ENCODE peak calls at places on chromosome 3, in five cellular contexts. One of them, this sample, is unnamed.

GRCh38 chr3:180036678-180037455 is at the start of gene PEX5L:
- DNase-seq in K562: no peak
- DNase-seq in HCT116: no peak
- DNase-seq in GM12878: no peak
- DNase-seq in HepG2: peak; percentile 2
- DNase-seq in this sample: peak; percentile 33

GRCh38 chr3:108862865-108863798 is 40.5 kb downstream of the TRAT1 start:
- DNase-seq in K562: no peak
- DNase-seq in HCT116: peak; percentile 81
- DNase-seq in GM12878: no peak
- DNase-seq in HepG2: no peak
- DNase-seq in this sample: no peak

GRCh38 chr3:19147905-19148767 is at the start of gene KCNH8:
- DNase-seq in K562: peak; percentile 19
- DNase-seq in HCT116: no peak
- DNase-seq in GM12878: no peak
- DNase-seq in HepG2: no peak
- DNase-seq in this sample: peak; percentile 68

GRCh38 chr3:187550446-187550845 is 119.7 kb downstream of the SST start:
- DNase-seq in K562: no peak
- DNase-seq in HCT116: no peak
- DNase-seq in GM12878: no peak
- DNase-seq in HepG2: no peak
- DNase-seq in this sample: no peak

GRCh38 chr3:170429050-170429449 is 10.4 kb downstream of the CLDN11 start:
- DNase-seq in K562: no peak
- DNase-seq in HCT116: peak; percentile 12
- DNase-seq in GM12878: no peak
- DNase-seq in HepG2: peak; percentile 74
- DNase-seq in this sample: no peak

GRCh38 chr3:98855811-98856400 is 45.6 kb downstream of the DCBLD2 start:
- DNase-seq in K562: no peak
- DNase-seq in HCT116: no peak
- DNase-seq in GM12878: no peak
- DNase-seq in HepG2: no peak
- DNase-seq in this sample: no peak

GRCh38 chr3:50194128-50194902 is 2.9 kb downstream of the GNAT1 start:
- DNase-seq in K562: peak; percentile 86
- DNase-seq in HCT116: peak; percentile 49
- DNase-seq in GM12878: no peak
- DNase-seq in HepG2: peak; percentile 51
- DNase-seq in this sample: peak; percentile 91

GRCh38 chr3:120678984-120679383 is 3.1 kb downstream of the HGD start:
- DNase-seq in K562: no peak
- DNase-seq in HCT116: no peak
- DNase-seq in GM12878: no peak
- DNase-seq in HepG2: no peak
- DNase-seq in this sample: no peak

GRCh38 chr3:58082047-58082446 is 73.8 kb downstream of the FLNB start:
- DNase-seq in K562: peak; percentile 40
- DNase-seq in HCT116: no peak
- DNase-seq in GM12878: no peak
- DNase-seq in HepG2: no peak
- DNase-seq in this sample: no peak

GRCh38 chr3:185067173-185067572 is 85.7 kb downstream of the C3orf70 start:
- DNase-seq in K562: no peak
- DNase-seq in HCT116: no peak
- DNase-seq in GM12878: no peak
- DNase-seq in HepG2: no peak
- DNase-seq in this sample: no peak

GRCh38 chr3:12440927-12441326 is 43.4 kb upstream of the TSEN2 start:
- DNase-seq in K562: no peak
- DNase-seq in HCT116: no peak
- DNase-seq in GM12878: no peak
- DNase-seq in HepG2: no peak
- DNase-seq in this sample: no peak

DNA sequence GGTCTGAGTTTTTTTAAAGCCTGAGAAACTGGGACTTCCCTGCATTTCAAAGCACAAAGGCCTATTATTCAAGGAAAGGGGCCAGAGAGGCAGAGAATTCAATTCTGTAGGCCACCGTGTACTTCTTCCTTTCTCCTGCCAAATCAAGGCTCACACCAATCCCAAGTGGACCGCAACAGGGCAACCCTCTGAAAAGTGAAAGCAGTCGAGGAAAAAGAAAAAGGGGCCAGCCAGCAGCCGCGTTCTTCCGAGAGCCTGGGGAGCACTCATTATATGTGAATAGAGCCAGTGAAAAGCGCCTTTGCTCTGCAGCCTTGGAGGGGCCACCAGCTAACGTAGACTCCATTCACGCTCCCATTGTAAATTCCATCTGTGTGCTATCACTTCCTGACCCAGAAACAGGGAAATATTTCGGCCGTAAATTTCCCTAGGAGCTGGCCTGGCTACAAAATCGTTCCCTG is 45.9 kb upstream of the THUMPD3 start:
- DNase-seq in K562: no peak
- DNase-seq in HCT116: no peak
- DNase-seq in GM12878: no peak
- DNase-seq in HepG2: no peak
- DNase-seq in this sample: no peak
- TF ChIP-seq SP1 in K562: no peak
- TF ChIP-seq SP1 in HCT116: no peak
- TF ChIP-seq SP1 in GM12878: no peak
- TF ChIP-seq SP1 in HepG2: no peak
- TF ChIP-seq SP1 in this sample: no peak

GRCh38 chr3:129131465-129132088 is 10.0 kb upstream of the RAB43 start:
- DNase-seq in K562: no peak
- DNase-seq in HCT116: no peak
- DNase-seq in GM12878: no peak
- DNase-seq in HepG2: no peak
- DNase-seq in this sample: no peak
- H3K4me2 ChIP-seq in K562: no peak overlapping the region
- H3K4me2 ChIP-seq in HCT116: no peak overlapping the region
- H3K4me2 ChIP-seq in GM12878: no peak overlapping the region
- H3K4me2 ChIP-seq in HepG2: no peak overlapping the region
- H3K4me2 ChIP-seq in this sample: no peak overlapping the region

GRCh38 chr3:105906834-105907233 is 38.0 kb upstream of the CBLB start:
- DNase-seq in K562: no peak
- DNase-seq in HCT116: no peak
- DNase-seq in GM12878: no peak
- DNase-seq in HepG2: no peak
- DNase-seq in this sample: no peak
- TF ChIP-seq CEBPB in K562: no peak
- TF ChIP-seq CEBPB in HCT116: no peak
- TF ChIP-seq CEBPB in GM12878: no peak
- TF ChIP-seq CEBPB in HepG2: no peak
- TF ChIP-seq CEBPB in this sample: no peak

DNA sequence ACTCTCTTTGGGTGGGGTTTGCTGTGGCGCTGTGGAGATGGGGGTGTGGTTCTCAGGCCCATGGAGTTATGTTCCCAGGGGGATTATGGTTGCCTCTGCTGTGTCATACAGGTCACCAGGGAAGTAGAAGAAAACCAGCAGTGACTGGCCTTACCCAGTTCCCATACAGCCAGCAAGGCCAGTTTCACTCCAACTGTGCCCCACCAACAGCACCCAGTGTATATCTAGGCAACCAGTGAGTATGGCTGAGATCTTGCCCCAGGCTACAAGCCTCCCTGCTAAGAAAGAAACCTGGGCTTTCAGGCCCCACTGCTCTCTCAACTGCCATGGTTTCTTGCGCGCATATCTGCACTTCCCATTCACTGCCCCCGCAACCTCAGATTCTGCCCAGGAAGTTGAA is 31.4 kb upstream of the RARB start:
- DNase-seq in K562: no peak
- DNase-seq in HCT116: no peak
- DNase-seq in GM12878: no peak
- DNase-seq in HepG2: no peak
- DNase-seq in this sample: no peak
- TF ChIP-seq SP1 in K562: no peak
- TF ChIP-seq SP1 in HCT116: no peak
- TF ChIP-seq SP1 in GM12878: no peak
- TF ChIP-seq SP1 in HepG2: no peak
- TF ChIP-seq SP1 in this sample: no peak

GRCh38 chr3:63709576-63709975 is 57.1 kb downstream of the SNTN start:
- DNase-seq in K562: no peak
- DNase-seq in HCT116: no peak
- DNase-seq in GM12878: no peak
- DNase-seq in HepG2: no peak
- DNase-seq in this sample: no peak

GRCh38 chr3:63705092-63705645 is 52.7 kb downstream of the SNTN start:
- DNase-seq in K562: no peak
- DNase-seq in HCT116: no peak
- DNase-seq in GM12878: no peak
- DNase-seq in HepG2: no peak
- DNase-seq in this sample: no peak

GRCh38 chr3:63707731-63708130 is 55.3 kb downstream of the SNTN start:
- DNase-seq in K562: no peak
- DNase-seq in HCT116: no peak
- DNase-seq in GM12878: no peak
- DNase-seq in HepG2: no peak
- DNase-seq in this sample: no peak

DNA sequence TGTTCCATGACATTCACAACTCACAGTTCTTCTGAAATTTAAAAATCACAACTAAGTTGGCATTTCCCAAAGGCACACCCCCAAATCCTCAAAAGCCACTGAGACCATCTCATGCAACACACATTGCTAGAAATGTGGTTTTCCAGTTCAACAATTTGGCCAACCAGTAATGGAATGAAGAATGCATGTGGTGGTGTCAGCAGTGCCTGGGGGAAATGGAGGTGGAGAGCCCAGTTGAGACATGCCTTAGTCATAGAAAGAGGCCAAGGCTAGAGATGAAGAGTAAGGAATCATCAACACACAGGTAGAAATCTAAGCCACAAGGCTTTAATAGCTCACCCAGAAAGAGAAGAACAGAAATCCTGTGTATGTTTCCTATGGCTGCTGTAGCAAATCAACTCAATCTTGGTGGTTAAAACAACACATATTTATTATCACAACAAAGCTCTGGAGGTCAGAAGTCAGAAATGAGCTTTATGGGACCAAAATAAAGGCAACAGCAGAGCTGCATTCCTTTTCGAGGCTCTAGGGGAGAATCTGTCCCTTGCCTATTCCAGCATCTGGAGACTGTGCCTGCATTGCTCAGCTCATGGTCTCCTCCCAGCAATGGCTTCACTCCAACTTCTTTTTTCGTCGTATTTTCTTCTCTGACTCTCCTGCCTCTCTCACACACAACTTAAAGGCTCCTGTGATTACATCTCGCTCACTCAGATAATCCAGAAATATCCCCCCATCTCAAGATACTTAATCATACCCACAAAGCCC is 54.0 kb downstream of the SNTN start:
- DNase-seq in K562: no peak
- DNase-seq in HCT116: no peak
- DNase-seq in GM12878: no peak
- DNase-seq in HepG2: no peak
- DNase-seq in this sample: no peak
- H3K4me2 ChIP-seq in K562: no peak overlapping the region
- H3K4me2 ChIP-seq in HCT116: no peak overlapping the region
- H3K4me2 ChIP-seq in GM12878: no peak overlapping the region
- H3K4me2 ChIP-seq in HepG2: no peak overlapping the region
- H3K4me2 ChIP-seq in this sample: no peak overlapping the region

GRCh38 chr3:147613710-147614109 is 204.5 kb downstream of the ZIC1 start:
- DNase-seq in K562: no peak
- DNase-seq in HCT116: no peak
- DNase-seq in GM12878: no peak
- DNase-seq in HepG2: no peak
- DNase-seq in this sample: no peak
- TF ChIP-seq CEBPB in K562: no peak
- TF ChIP-seq CEBPB in HCT116: no peak
- TF ChIP-seq CEBPB in GM12878: no peak
- TF ChIP-seq CEBPB in HepG2: no peak
- TF ChIP-seq CEBPB in this sample: no peak

DNA sequence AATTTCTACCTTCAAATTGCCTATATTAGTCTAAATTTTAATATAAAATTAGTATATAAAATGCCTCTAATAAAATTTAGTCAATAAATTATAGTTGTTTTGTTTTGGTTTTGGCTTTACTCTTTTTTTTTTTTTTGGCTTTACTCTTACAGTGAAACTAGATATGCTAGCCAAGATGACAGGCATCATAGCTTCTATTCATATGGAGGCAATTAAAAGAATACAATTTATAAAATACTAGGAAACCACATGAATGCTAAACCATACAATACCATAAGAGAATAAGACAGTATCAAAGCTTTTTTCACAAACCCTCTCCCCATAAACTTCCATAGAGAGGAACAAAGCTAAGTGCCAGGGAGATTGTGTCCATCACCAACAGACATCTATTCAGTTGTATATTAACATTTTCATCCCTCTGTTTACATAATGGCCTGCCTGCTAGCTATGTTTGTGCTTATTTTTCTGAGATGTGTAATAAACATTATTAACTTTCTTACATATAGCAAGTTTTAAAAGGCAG is 182.9 kb upstream of the KCNMB2 start:
- DNase-seq in K562: no peak
- DNase-seq in HCT116: no peak
- DNase-seq in GM12878: no peak
- DNase-seq in HepG2: no peak
- DNase-seq in this sample: no peak
- TF ChIP-seq SP1 in K562: no peak
- TF ChIP-seq SP1 in HCT116: no peak
- TF ChIP-seq SP1 in GM12878: no peak
- TF ChIP-seq SP1 in HepG2: no peak
- TF ChIP-seq SP1 in this sample: no peak

DNA sequence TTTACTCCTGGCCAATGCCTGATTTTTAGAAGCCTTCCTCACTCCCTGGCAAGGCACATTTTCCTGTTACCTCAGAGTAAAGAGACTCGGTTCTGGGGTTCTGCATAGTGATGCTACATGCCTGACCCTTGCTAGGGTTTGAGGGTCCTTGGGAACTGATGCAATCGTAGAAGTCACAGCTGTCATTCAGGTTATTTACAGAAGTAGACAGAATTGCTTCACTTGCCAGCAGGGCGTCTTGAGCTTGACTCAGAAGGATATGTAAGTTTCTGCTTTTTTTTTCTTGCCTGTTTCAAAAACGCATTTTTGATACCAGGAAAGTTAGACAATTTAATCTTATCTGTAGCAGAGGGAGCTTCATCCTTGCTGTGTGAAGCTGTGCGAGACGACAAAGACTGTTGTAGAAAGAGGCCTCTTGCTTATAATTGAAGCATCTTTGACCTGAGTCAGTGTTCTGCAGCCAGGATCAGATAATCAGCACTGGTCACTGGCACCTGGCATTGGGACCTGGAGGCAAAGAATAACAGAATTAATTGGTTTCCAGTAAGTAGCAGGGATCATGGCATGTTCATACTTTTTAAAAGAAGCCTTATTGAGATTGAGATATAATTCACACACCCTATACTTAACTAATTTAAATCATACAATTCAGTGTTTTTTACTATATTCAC is 24.8 kb downstream of the CACNA1D start:
- DNase-seq in K562: no peak
- DNase-seq in HCT116: no peak
- DNase-seq in GM12878: no peak
- DNase-seq in HepG2: no peak
- DNase-seq in this sample: no peak
- H3K4me2 ChIP-seq in K562: no peak overlapping the region
- H3K4me2 ChIP-seq in HCT116: no peak overlapping the region
- H3K4me2 ChIP-seq in GM12878: no peak overlapping the region
- H3K4me2 ChIP-seq in HepG2: no peak overlapping the region
- H3K4me2 ChIP-seq in this sample: no peak overlapping the region